ENCODE peak calls at places on chromosomes 3 and 15, in ten cellular contexts. One of them, this sample, is unnamed.

GRCh38 chr3:37639922-37640321 is 221.8 kb upstream of the CTDSPL start:
- DNase-seq in neuronal stem cell: no peak
- DNase-seq in RWPE2: no peak
- DNase-seq in psoas muscle: no peak
- DNase-seq in breast epithelium: no peak
- DNase-seq in HepG2: no peak
- DNase-seq in tibial nerve: no peak
- DNase-seq in fibroblast of lung: no peak
- DNase-seq in PC-9: no peak
- DNase-seq in ovary: no peak
- DNase-seq in this sample: no peak

GRCh38 chr3:101518421-101518871 is 5.4 kb upstream of the SENP7 start:
- DNase-seq in neuronal stem cell: no peak
- DNase-seq in RWPE2: no peak
- DNase-seq in psoas muscle: no peak
- DNase-seq in breast epithelium: no peak
- DNase-seq in HepG2: peak; percentile 29
- DNase-seq in tibial nerve: no peak
- DNase-seq in fibroblast of lung: no peak
- DNase-seq in PC-9: peak; percentile 79
- DNase-seq in ovary: no peak
- DNase-seq in this sample: peak; percentile 36

GRCh38 chr3:24318668-24319287 is 175.9 kb downstream of the THRB start:
- DNase-seq in neuronal stem cell: no peak
- DNase-seq in RWPE2: peak; percentile 59
- DNase-seq in psoas muscle: no peak
- DNase-seq in breast epithelium: no peak
- DNase-seq in HepG2: peak; percentile 25
- DNase-seq in tibial nerve: no peak
- DNase-seq in fibroblast of lung: peak; percentile 66
- DNase-seq in PC-9: peak; percentile 89
- DNase-seq in ovary: no peak
- DNase-seq in this sample: no peak

GRCh38 chr3:104885214-104885814 is 481.4 kb upstream of the ALCAM start:
- DNase-seq in neuronal stem cell: no peak
- DNase-seq in RWPE2: no peak
- DNase-seq in psoas muscle: no peak
- DNase-seq in breast epithelium: no peak
- DNase-seq in HepG2: no peak
- DNase-seq in tibial nerve: no peak
- DNase-seq in fibroblast of lung: peak; percentile 66
- DNase-seq in PC-9: no peak
- DNase-seq in ovary: no peak
- DNase-seq in this sample: no peak

GRCh38 chr15:49464513-49464912 is 41.5 kb downstream of the FGF7 start:
- DNase-seq in neuronal stem cell: no peak
- DNase-seq in RWPE2: no peak
- DNase-seq in psoas muscle: no peak
- DNase-seq in breast epithelium: no peak
- DNase-seq in HepG2: no peak
- DNase-seq in tibial nerve: no peak
- DNase-seq in fibroblast of lung: no peak
- DNase-seq in PC-9: no peak
- DNase-seq in ovary: no peak
- DNase-seq in this sample: no peak

GRCh38 chr3:179969525-179969924 is 67.2 kb downstream of the PEX5L start:
- DNase-seq in neuronal stem cell: no peak
- DNase-seq in RWPE2: no peak
- DNase-seq in psoas muscle: no peak
- DNase-seq in breast epithelium: no peak
- DNase-seq in HepG2: no peak
- DNase-seq in tibial nerve: no peak
- DNase-seq in fibroblast of lung: peak; percentile 45
- DNase-seq in PC-9: peak; percentile 70
- DNase-seq in ovary: no peak
- DNase-seq in this sample: no peak

GRCh38 chr15:31805090-31805662 is 225.1 kb upstream of the CHRNA7 start:
- DNase-seq in neuronal stem cell: no peak
- DNase-seq in RWPE2: no peak
- DNase-seq in psoas muscle: no peak
- DNase-seq in breast epithelium: no peak
- DNase-seq in HepG2: no peak
- DNase-seq in tibial nerve: no peak
- DNase-seq in fibroblast of lung: no peak
- DNase-seq in PC-9: no peak
- DNase-seq in ovary: no peak
- DNase-seq in this sample: no peak

GRCh38 chr3:45464336-45464809 is 76.0 kb downstream of the LARS2 start:
- DNase-seq in neuronal stem cell: peak; percentile 82
- DNase-seq in RWPE2: no peak
- DNase-seq in psoas muscle: no peak
- DNase-seq in breast epithelium: no peak
- DNase-seq in HepG2: no peak
- DNase-seq in tibial nerve: no peak
- DNase-seq in fibroblast of lung: no peak
- DNase-seq in PC-9: no peak
- DNase-seq in ovary: no peak
- DNase-seq in this sample: no peak

GRCh38 chr15:84761534-84762190 is 13.3 kb downstream of the ZNF592 start:
- DNase-seq in neuronal stem cell: no peak
- DNase-seq in RWPE2: no peak
- DNase-seq in psoas muscle: no peak
- DNase-seq in breast epithelium: no peak
- DNase-seq in HepG2: no peak
- DNase-seq in tibial nerve: no peak
- DNase-seq in fibroblast of lung: peak; percentile 21
- DNase-seq in PC-9: no peak
- DNase-seq in ovary: no peak
- DNase-seq in this sample: no peak

GRCh38 chr15:84765675-84766074 is 17.3 kb downstream of the ZNF592 start:
- DNase-seq in neuronal stem cell: no peak
- DNase-seq in RWPE2: no peak
- DNase-seq in psoas muscle: no peak
- DNase-seq in breast epithelium: no peak
- DNase-seq in HepG2: no peak
- DNase-seq in tibial nerve: no peak
- DNase-seq in fibroblast of lung: no peak
- DNase-seq in PC-9: no peak
- DNase-seq in ovary: no peak
- DNase-seq in this sample: no peak

GRCh38 chr15:84764585-84764984 is 16.2 kb downstream of the ZNF592 start:
- DNase-seq in neuronal stem cell: no peak
- DNase-seq in RWPE2: no peak
- DNase-seq in psoas muscle: no peak
- DNase-seq in breast epithelium: no peak
- DNase-seq in HepG2: no peak
- DNase-seq in tibial nerve: no peak
- DNase-seq in fibroblast of lung: no peak
- DNase-seq in PC-9: no peak
- DNase-seq in ovary: no peak
- DNase-seq in this sample: no peak

GRCh38 chr15:84764989-84765388 is 16.6 kb downstream of the ZNF592 start:
- DNase-seq in neuronal stem cell: no peak
- DNase-seq in RWPE2: no peak
- DNase-seq in psoas muscle: no peak
- DNase-seq in breast epithelium: no peak
- DNase-seq in HepG2: no peak
- DNase-seq in tibial nerve: no peak
- DNase-seq in fibroblast of lung: no peak
- DNase-seq in PC-9: no peak
- DNase-seq in ovary: no peak
- DNase-seq in this sample: no peak

DNA sequence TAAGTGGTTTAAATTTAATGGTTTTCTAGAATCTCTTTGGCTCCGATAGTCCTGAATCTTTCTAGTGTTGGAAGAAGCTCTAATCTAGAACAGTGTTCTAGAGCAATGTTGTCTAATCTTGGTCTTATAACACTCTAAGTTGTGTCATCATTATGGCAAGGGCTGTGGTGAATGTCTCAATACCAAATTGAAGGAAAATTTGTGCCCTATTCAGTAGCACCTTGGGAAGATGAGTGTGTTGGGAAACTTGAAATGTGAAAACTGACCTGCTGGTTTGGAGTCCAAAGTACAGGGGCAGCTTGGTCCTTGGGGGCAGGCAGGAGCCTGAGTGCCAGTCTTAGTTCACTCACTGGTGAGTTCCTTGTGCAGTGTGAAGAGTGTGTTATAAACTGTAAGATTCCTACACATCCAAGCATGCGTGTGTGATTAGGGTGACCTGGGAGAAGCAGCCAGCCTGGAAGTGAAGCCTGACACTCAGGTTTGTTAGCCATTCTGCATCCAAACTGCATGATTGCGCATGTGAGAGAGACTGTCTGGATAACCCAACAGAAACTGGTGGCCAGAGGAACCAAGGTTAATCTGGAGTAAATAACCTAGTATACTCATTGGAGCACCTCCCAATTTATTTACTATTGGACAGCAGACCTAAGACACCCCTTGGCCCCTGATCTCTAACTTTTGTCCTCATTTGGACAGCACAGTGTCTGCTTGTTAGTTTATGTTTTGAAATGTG is 14.6 kb downstream of the ZNF592 start:
- DNase-seq in neuronal stem cell: no peak
- DNase-seq in RWPE2: no peak
- DNase-seq in psoas muscle: no peak
- DNase-seq in breast epithelium: no peak
- DNase-seq in HepG2: no peak
- DNase-seq in tibial nerve: no peak
- DNase-seq in fibroblast of lung: no peak
- DNase-seq in PC-9: no peak
- DNase-seq in ovary: no peak
- DNase-seq in this sample: no peak
- H3K27ac ChIP-seq in neuronal stem cell: no peak overlapping the region
- H3K27ac ChIP-seq in RWPE2: no peak overlapping the region
- H3K27ac ChIP-seq in psoas muscle: peak overlapping the region; percentile 47
- H3K27ac ChIP-seq in breast epithelium: no peak overlapping the region
- H3K27ac ChIP-seq in HepG2: no peak overlapping the region
- H3K27ac ChIP-seq in tibial nerve: peak overlapping the region; percentile 51
- H3K27ac ChIP-seq in fibroblast of lung: no peak overlapping the region
- H3K27ac ChIP-seq in PC-9: no peak overlapping the region
- H3K27ac ChIP-seq in ovary: no peak overlapping the region
- H3K27ac ChIP-seq in this sample: no peak overlapping the region

DNA sequence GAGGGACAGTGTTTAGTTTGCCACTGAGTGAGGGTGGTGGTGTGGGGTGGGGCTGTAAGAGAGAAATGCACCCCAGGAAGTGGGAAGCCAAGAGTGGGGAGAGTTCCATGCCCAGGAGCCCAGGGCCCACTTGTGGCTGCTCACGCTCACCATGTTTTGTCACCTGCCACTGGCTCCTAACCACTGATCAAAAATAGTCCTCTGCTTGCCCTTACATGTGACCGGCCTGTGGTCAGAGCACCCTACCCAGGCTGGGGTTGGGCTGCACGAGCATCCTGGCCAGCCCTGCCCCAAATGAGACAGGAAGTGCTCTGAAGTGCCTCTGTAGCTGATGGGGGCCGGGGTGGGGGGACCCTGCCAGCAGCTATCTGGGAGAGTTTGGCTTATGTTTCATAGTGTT is 216.3 kb downstream of the RPLP1 start:
- DNase-seq in neuronal stem cell: no peak
- DNase-seq in RWPE2: no peak
- DNase-seq in psoas muscle: peak; percentile 54
- DNase-seq in breast epithelium: no peak
- DNase-seq in HepG2: no peak
- DNase-seq in tibial nerve: no peak
- DNase-seq in fibroblast of lung: no peak
- DNase-seq in PC-9: no peak
- DNase-seq in ovary: no peak
- DNase-seq in this sample: no peak
- H3K4me3 ChIP-seq in neuronal stem cell: no peak overlapping the region
- H3K4me3 ChIP-seq in RWPE2: no peak overlapping the region
- H3K4me3 ChIP-seq in psoas muscle: no peak overlapping the region
- H3K4me3 ChIP-seq in breast epithelium: no peak overlapping the region
- H3K4me3 ChIP-seq in HepG2: no peak overlapping the region
- H3K4me3 ChIP-seq in tibial nerve: no peak overlapping the region
- H3K4me3 ChIP-seq in fibroblast of lung: no peak overlapping the region
- H3K4me3 ChIP-seq in PC-9: no peak overlapping the region
- H3K4me3 ChIP-seq in ovary: no peak overlapping the region
- H3K4me3 ChIP-seq in this sample: no peak overlapping the region

DNA sequence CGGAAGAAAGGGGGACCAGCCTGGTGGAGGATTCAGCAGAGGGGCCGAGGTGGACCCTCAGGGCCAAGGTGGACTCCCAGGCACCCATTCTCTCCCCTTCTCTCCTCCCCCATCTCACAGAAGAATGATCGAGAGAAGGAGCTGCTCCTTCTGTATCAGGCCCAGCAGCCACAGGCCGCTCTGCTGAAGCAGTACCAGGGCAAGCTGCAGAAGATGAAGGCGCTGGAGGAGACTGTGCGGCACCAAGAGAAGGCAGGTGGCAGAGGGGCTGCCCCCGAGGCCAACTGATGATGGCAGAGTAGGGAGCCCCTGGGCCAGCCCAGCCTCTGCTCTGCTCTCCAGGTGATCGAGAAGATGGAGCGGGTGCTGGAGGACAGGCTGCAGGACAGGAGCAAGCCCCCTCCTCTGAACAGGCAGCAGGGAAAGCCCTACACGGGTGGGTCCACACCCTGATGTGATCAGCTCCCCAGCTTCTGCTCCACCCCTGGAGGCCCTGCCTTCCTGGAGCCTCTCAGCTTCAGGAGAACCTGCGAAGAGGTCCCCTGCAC is 36.5 kb downstream of the CYP11A1 start:
- DNase-seq in neuronal stem cell: no peak
- DNase-seq in RWPE2: no peak
- DNase-seq in psoas muscle: no peak
- DNase-seq in breast epithelium: no peak
- DNase-seq in HepG2: no peak
- DNase-seq in tibial nerve: no peak
- DNase-seq in fibroblast of lung: no peak
- DNase-seq in PC-9: no peak
- DNase-seq in ovary: no peak
- DNase-seq in this sample: no peak
- H3K9me3 ChIP-seq in neuronal stem cell: peaks cover 5% of the 10 kb centered on the region
- H3K9me3 ChIP-seq in RWPE2: no peaks in the 10 kb centered on the region
- H3K9me3 ChIP-seq in psoas muscle: no peaks in the 10 kb centered on the region
- H3K9me3 ChIP-seq in breast epithelium: no peaks in the 10 kb centered on the region
- H3K9me3 ChIP-seq in HepG2: no peaks in the 10 kb centered on the region
- H3K9me3 ChIP-seq in tibial nerve: no peaks in the 10 kb centered on the region
- H3K9me3 ChIP-seq in fibroblast of lung: no peaks in the 10 kb centered on the region
- H3K9me3 ChIP-seq in PC-9: no peaks in the 10 kb centered on the region
- H3K9me3 ChIP-seq in ovary: no peaks in the 10 kb centered on the region
- H3K9me3 ChIP-seq in this sample: no peaks in the 10 kb centered on the region

GRCh38 chr3:127748754-127749327 is 73.5 kb downstream of the MGLL start:
- DNase-seq in neuronal stem cell: no peak
- DNase-seq in RWPE2: no peak
- DNase-seq in psoas muscle: no peak
- DNase-seq in breast epithelium: no peak
- DNase-seq in HepG2: no peak
- DNase-seq in tibial nerve: no peak
- DNase-seq in fibroblast of lung: peak; percentile 42
- DNase-seq in PC-9: no peak
- DNase-seq in ovary: no peak
- DNase-seq in this sample: no peak

GRCh38 chr3:127747751-127748521 is 74.4 kb downstream of the MGLL start:
- DNase-seq in neuronal stem cell: no peak
- DNase-seq in RWPE2: peak; percentile 82
- DNase-seq in psoas muscle: peak; percentile 90
- DNase-seq in breast epithelium: no peak
- DNase-seq in HepG2: no peak
- DNase-seq in tibial nerve: peak; percentile 71
- DNase-seq in fibroblast of lung: peak; percentile 88
- DNase-seq in PC-9: peak; percentile 97
- DNase-seq in ovary: peak; percentile 38
- DNase-seq in this sample: no peak

GRCh38 chr3:127745656-127746399 is 73.1 kb downstream of the ABTB1 start:
- DNase-seq in neuronal stem cell: no peak
- DNase-seq in RWPE2: peak; percentile 10
- DNase-seq in psoas muscle: no peak
- DNase-seq in breast epithelium: no peak
- DNase-seq in HepG2: no peak
- DNase-seq in tibial nerve: no peak
- DNase-seq in fibroblast of lung: no peak
- DNase-seq in PC-9: no peak
- DNase-seq in ovary: no peak
- DNase-seq in this sample: no peak

GRCh38 chr3:127746400-127747057 is 73.8 kb downstream of the ABTB1 start:
- DNase-seq in neuronal stem cell: no peak
- DNase-seq in RWPE2: peak; percentile 38
- DNase-seq in psoas muscle: peak; percentile 65
- DNase-seq in breast epithelium: no peak
- DNase-seq in HepG2: no peak
- DNase-seq in tibial nerve: no peak
- DNase-seq in fibroblast of lung: no peak
- DNase-seq in PC-9: peak; percentile 88
- DNase-seq in ovary: no peak
- DNase-seq in this sample: no peak

GRCh38 chr3:127747066-127747465 is 74.3 kb downstream of the ABTB1 start:
- DNase-seq in neuronal stem cell: no peak
- DNase-seq in RWPE2: no peak
- DNase-seq in psoas muscle: no peak
- DNase-seq in breast epithelium: no peak
- DNase-seq in HepG2: no peak
- DNase-seq in tibial nerve: no peak
- DNase-seq in fibroblast of lung: no peak
- DNase-seq in PC-9: no peak
- DNase-seq in ovary: no peak
- DNase-seq in this sample: no peak
- H3K27ac ChIP-seq in neuronal stem cell: no peak overlapping the region
- H3K27ac ChIP-seq in RWPE2: peak overlapping the region; percentile 82
- H3K27ac ChIP-seq in psoas muscle: peak overlapping the region; percentile 70
- H3K27ac ChIP-seq in breast epithelium: peak overlapping the region; percentile 72
- H3K27ac ChIP-seq in HepG2: no peak overlapping the region
- H3K27ac ChIP-seq in tibial nerve: peak overlapping the region; percentile 73
- H3K27ac ChIP-seq in fibroblast of lung: no peak overlapping the region
- H3K27ac ChIP-seq in PC-9: peak overlapping the region; percentile 91
- H3K27ac ChIP-seq in ovary: no peak overlapping the region
- H3K27ac ChIP-seq in this sample: no peak overlapping the region

This sample was measured in effector memory CD4-positive, alpha-beta T cell.